ENCODE peak calls at places on chromosomes 13 and 19, in seven cellular contexts. S, L, G, C, I, X and E are unnamed samples.
A peak's percentile ranks its signal among the peaks of the same experiment; 100 is the strongest.

GRCh38 chr19:18385675-18386542 is at the start of gene GDF15:
- DNase-seq in S (no peak), L (peak; percentile 69), G (peak; percentile 96), C (no peak), I (peak; percentile 80), X (peak; percentile 91), E (no peak)

GRCh38 chr13:19927117-19927734 is 31.3 kb upstream of the ZMYM2 start:
- DNase-seq in S (no peak), L (no peak), G (no peak), C (no peak), I (no peak), X (no peak), E (no peak)

GRCh38 chr13:18962168-18962734 is 219.4 kb downstream of the TUBA3C start:
- DNase-seq in S (no peak), L (no peak), G (no peak), C (no peak), I (no peak), X (no peak), E (no peak)

GRCh38 chr19:50969413-50969760 is at the start of gene KLK6:
- DNase-seq in S (no peak), L (peak; percentile 63), G (no peak), C (no peak), I (no peak), X (no peak), E (no peak)

GRCh38 chr13:111539252-111539651 is 218.8 kb downstream of the TEX29 start:
- DNase-seq in S (no peak), L (no peak), G (no peak), C (no peak), I (no peak), X (no peak), E (no peak)

GRCh38 chr13:50400035-50400726 is 384.9 kb downstream of the KCNRG start:
- DNase-seq in S (no peak), L (no peak), G (no peak), C (no peak), I (no peak), X (no peak), E (no peak)

GRCh38 chr19:41416194-41416674 is 10.9 kb downstream of the B3GNT8 start:
- DNase-seq in S (no peak), L (no peak), G (peak; percentile 91), C (no peak), I (no peak), X (peak; percentile 85), E (no peak)

GRCh38 chr19:17125052-17125727 is 49.6 kb downstream of the MYO9B start:
- DNase-seq in S (no peak), L (no peak), G (no peak), C (no peak), I (peak; percentile 66), X (no peak), E (no peak)

GRCh38 chr13:43979492-43979891 is 99.8 kb downstream of the LACC1 start:
- DNase-seq in S (no peak), L (no peak), G (no peak), C (no peak), I (no peak), X (no peak), E (no peak)

GRCh38 chr13:79196366-79196765 is 209.7 kb downstream of the RBM26 start:
- DNase-seq in S (no peak), L (no peak), G (no peak), C (no peak), I (no peak), X (no peak), E (no peak)

GRCh38 chr13:100097821-100098220 is 8.9 kb downstream of the PCCA start:
- DNase-seq in S (no peak), L (no peak), G (no peak), C (no peak), I (no peak), X (no peak), E (no peak)

GRCh38 chr19:48283908-48284307 is 14.0 kb downstream of the ZNF114 start:
- DNase-seq in S (no peak), L (no peak), G (no peak), C (no peak), I (no peak), X (no peak), E (no peak)

GRCh38 chr19:46783670-46784069 is 4.7 kb downstream of the SLC1A5 start:
- DNase-seq in S (no peak), L (no peak), G (no peak), C (no peak), I (no peak), X (no peak), E (no peak)

GRCh38 chr13:73168993-73169401 is 110.2 kb downstream of the KLF5 start:
- DNase-seq in S (no peak), L (no peak), G (peak; percentile 21), C (no peak), I (no peak), X (no peak), E (no peak)

DNA sequence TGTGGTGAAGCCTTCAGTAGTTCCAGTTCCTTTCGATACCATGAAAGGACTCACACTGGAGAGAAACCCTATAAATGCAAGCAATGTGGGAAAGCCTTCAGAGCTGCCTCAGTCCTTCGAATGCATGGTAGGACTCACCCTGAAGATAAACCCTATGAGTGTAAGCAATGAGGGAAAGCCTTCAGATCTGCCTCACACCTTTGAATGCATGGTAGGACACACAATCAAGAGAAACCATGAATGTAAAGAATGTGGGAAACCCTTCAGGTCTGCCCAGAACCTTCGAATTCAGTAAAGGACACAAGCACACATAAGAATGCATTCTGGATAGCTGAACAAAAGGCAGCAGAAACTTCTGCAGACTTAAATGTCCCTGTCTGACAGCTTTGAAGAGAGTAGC is 18.3 kb downstream of the ZNF69 start:
- DNase-seq in S (no peak), L (no peak), G (no peak), C (no peak), I (no peak), X (no peak), E (no peak)
- H3K9me3 ChIP-seq in S (peaks cover 44% of the 10 kb centered on the region), L (peaks cover 54% of the 10 kb centered on the region), G (peaks cover 90% of the 10 kb centered on the region), C (peaks cover 85% of the 10 kb centered on the region), I (peaks cover 72% of the 10 kb centered on the region), X (peaks cover 9% of the 10 kb centered on the region), E (peaks cover 17% of the 10 kb centered on the region)

GRCh38 chr19:56971230-56971629 is 130.7 kb upstream of the PEG3 start:
- DNase-seq in S (no peak), L (no peak), G (no peak), C (no peak), I (no peak), X (no peak), E (no peak)
- H3K9me3 ChIP-seq in S (peaks cover 2% of the 10 kb centered on the region), L (peaks cover 3% of the 10 kb centered on the region), G (no peaks in the 10 kb centered on the region), C (peaks cover 27% of the 10 kb centered on the region), I (no peaks in the 10 kb centered on the region), X (no peaks in the 10 kb centered on the region), E (no peaks in the 10 kb centered on the region)

DNA sequence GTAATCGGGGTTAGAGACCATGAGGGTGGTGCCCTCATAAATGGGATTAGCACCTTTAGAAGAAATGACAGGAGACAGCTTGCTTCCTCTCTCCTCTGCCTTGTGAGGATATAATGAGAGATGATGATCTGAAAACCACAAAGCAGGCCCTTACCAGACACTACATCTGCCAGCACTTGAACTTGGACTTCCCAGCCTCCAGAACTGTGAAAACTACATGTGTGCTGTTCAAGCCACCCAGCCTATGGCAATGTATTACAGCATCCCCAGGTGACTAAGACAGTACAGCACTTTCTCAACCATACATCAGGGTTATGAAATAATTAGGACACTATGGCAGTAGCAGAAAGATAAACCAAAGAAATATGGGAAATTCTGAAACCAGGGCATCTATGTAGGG is 7.4 kb downstream of the ZNF564 start:
- DNase-seq in S (no peak), L (no peak), G (no peak), C (no peak), I (no peak), X (no peak), E (no peak)
- H3K9me3 ChIP-seq in S (peaks cover 18% of the 10 kb centered on the region), L (peaks cover 36% of the 10 kb centered on the region), G (peaks cover 11% of the 10 kb centered on the region), C (peaks cover 27% of the 10 kb centered on the region), I (no peaks in the 10 kb centered on the region), X (no peaks in the 10 kb centered on the region), E (no peaks in the 10 kb centered on the region)

DNA sequence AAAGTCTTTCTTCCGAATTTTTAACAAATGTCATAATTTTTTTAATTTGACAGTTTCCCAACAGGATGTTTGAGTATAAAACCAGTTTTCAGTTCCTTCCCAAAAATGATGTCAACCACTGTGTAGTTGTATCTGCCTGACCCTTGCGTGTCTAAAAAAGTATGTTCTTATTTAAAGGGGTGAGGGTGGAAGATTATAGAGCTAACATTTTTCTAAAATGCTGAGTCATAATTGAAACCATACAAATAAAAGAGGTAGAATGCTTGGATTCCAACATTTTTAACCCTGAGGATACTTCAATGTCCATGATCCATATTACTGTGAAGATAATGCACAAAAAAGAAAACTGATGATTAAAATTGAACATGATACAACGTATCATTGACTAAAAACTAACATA is 1388.8 kb downstream of the UQCRFS1 start:
- DNase-seq in S (no peak), L (no peak), G (no peak), C (no peak), I (no peak), X (no peak), E (no peak)
- H3K9me3 ChIP-seq in S (no peaks in the 10 kb centered on the region), L (no peaks in the 10 kb centered on the region), G (peaks cover 8% of the 10 kb centered on the region), C (peaks cover 11% of the 10 kb centered on the region), I (no peaks in the 10 kb centered on the region), X (no peaks in the 10 kb centered on the region), E (no peaks in the 10 kb centered on the region)